ENCODE peak calls at places on chromosomes 2 and 18, in five cellular contexts. B is mucosa of descending colon; A is NCI-H1930; I is NCI-H526; F is stimulated activated CD8-positive, alpha-beta memory T cell treated with anti-CD3 and anti-CD28 coated beads, Interleukin-12 subunit alpha, Interleukin-12 subunit beta, amount 100 ng/mL, for 1 hour. T is an unnamed sample.

GRCh38 chr2:58131191-58132011 is 84.8 kb downstream of the VRK2 start:
- DNase-seq in F (no peak), B (no peak), I (no peak), A (no peak), T (no peak)

GRCh38 chr2:1925928-1926327 is 181.6 kb upstream of the PXDN start:
- DNase-seq in B (no peak), I (no peak), F (no peak), A (no peak), T (no peak)

GRCh38 chr2:88826399-88826798 is 134.9 kb downstream of the RPIA start:
- DNase-seq in I (no peak), B (no peak), F (no peak), A (no peak), T (no peak)

GRCh38 chr18:13680612-13681011 is 45.7 kb downstream of the FAM210A start:
- DNase-seq in F (no peak), A (no peak), I (no peak), B (peak; percentile 16), T (no peak)

GRCh38 chr2:212915121-212915782 is 236.2 kb downstream of the IKZF2 start:
- DNase-seq in B (peak; percentile 26), F (no peak), I (no peak), A (no peak), T (no peak)

GRCh38 chr18:39305756-39306155 is 1740.2 kb upstream of the CELF4 start:
- DNase-seq in B (no peak), F (no peak), A (no peak), I (no peak), T (no peak)

GRCh38 chr2:73111300-73112025 is 1.3 kb downstream of the RAB11FIP5 start:
- DNase-seq in A (no peak), I (no peak), F (no peak), B (peak; percentile 56), T (no peak)

GRCh38 chr18:13435596-13436333 is 217.2 kb downstream of the LDLRAD4 start:
- DNase-seq in A (no peak), B (no peak), F (no peak), I (no peak), T (no peak)

GRCh38 chr2:234324151-234324550 is 172.7 kb downstream of the ARL4C start:
- DNase-seq in I (no peak), B (no peak), F (no peak), A (no peak), T (no peak)

GRCh38 chr2:198697218-198697617 is 760.5 kb downstream of the SATB2 start:
- DNase-seq in A (no peak), I (no peak), F (no peak), B (peak; percentile 42), T (no peak)

GRCh38 chr2:96967436-96967835 is 18.9 kb downstream of the FAM178B start:
- DNase-seq in I (no peak), F (no peak), A (no peak), B (no peak), T (no peak)

GRCh38 chr2:234970467-234970866 is 18.6 kb downstream of the SH3BP4 start:
- DNase-seq in A (no peak), F (no peak), B (no peak), I (no peak), T (no peak)

GRCh38 chr2:164734196-164734595 is 107.4 kb downstream of the COBLL1 start:
- DNase-seq in I (no peak), F (no peak), A (no peak), B (no peak), T (no peak)

GRCh38 chr2:240232961-240233890 is 92.8 kb upstream of the OTOS start:
- DNase-seq in I (peak; percentile 69), F (peak; percentile 51), B (peak; percentile 80), A (peak; percentile 48), T (peak; percentile 53)

GRCh38 chr2:30336978-30337841 is 105.9 kb downstream of the LBH start:
- DNase-seq in A (no peak), B (peak; percentile 32), F (peak; percentile 20), I (no peak), T (no peak)

GRCh38 chr2:215828528-215829184 is 184.7 kb downstream of the MREG start:
- DNase-seq in I (peak; percentile 28), F (no peak), B (peak; percentile 72), A (no peak), T (no peak)

GRCh38 chr2:230472619-230473018 is 56.6 kb downstream of the SP100 start:
- DNase-seq in A (no peak), F (no peak), I (no peak), B (no peak), T (no peak)

GRCh38 chr18:58297198-58297597 is 253.2 kb downstream of the NEDD4L start:
- DNase-seq in A (no peak), B (no peak), I (no peak), F (no peak), T (no peak)

GRCh38 chr18:7272268-7273049 is 41.6 kb downstream of the LRRC30 start:
- DNase-seq in B (peak; percentile 59), I (peak; percentile 13), F (no peak), A (peak; percentile 16), T (peak; percentile 23)

GRCh38 chr2:46518848-46519247 is 39.5 kb downstream of the TMEM247 start:
- DNase-seq in I (no peak), A (no peak), F (no peak), B (no peak), T (no peak)

GRCh38 chr2:36667931-36668330 is 28.6 kb upstream of the VIT start:
- DNase-seq in I (no peak), F (no peak), B (no peak), A (no peak), T (no peak)

GRCh38 chr2:207248702-207249355 is 83.1 kb upstream of the KLF7 start:
- DNase-seq in F (no peak), I (no peak), A (no peak), B (no peak), T (no peak)

GRCh38 chr18:78082776-78083175 is 833.1 kb downstream of the GALR1 start:
- DNase-seq in A (no peak), I (no peak), B (no peak), F (no peak), T (no peak)

GRCh38 chr18:10164241-10165160 is 250.7 kb downstream of the VAPA start:
- DNase-seq in A (no peak), I (no peak), F (no peak), B (no peak), T (no peak)

GRCh38 chr2:109084341-109084740 is 44.7 kb upstream of the SH3RF3 start:
- DNase-seq in B (no peak), I (no peak), F (no peak), A (no peak), T (no peak)

GRCh38 chr18:49020621-49021021 is 69.9 kb upstream of the SMAD7 start:
- DNase-seq in F (no peak), B (no peak), I (no peak), A (no peak), T (no peak)

GRCh38 chr2:152411154-152411553 is 76.2 kb downstream of the FMNL2 start:
- DNase-seq in B (no peak), F (no peak), A (no peak), I (no peak), T (no peak)

GRCh38 chr2:241942416-241943208 is 73.1 kb downstream of the RTP5 start:
- DNase-seq in I (no peak), B (no peak), F (no peak), A (no peak), T (no peak)

GRCh38 chr2:53210538-53210937 is 557.1 kb upstream of the CHAC2 start:
- DNase-seq in I (no peak), B (no peak), F (no peak), A (no peak), T (no peak)

GRCh38 chr2:135745545-135745944 is 3.9 kb downstream of the UBXN4 start:
- DNase-seq in B (no peak), F (no peak), A (no peak), I (no peak), T (no peak)

GRCh38 chr18:77944533-77944932 is 694.9 kb downstream of the GALR1 start:
- DNase-seq in F (no peak), A (no peak), I (no peak), B (no peak), T (no peak)

GRCh38 chr2:195318440-195319111 is 338.4 kb upstream of the SLC39A10 start:
- DNase-seq in B (peak; percentile 78), F (peak; percentile 11), A (peak; percentile 18), I (no peak), T (peak; percentile 5)

T was measured in NCI-H187.